ENCODE peak calls at places on chromosome 2, in ten cellular contexts. T, H, W, V, O, P, C, B, S and F are unnamed samples.

GRCh38 chr2:82182270-82182669 is 1877.7 kb upstream of the LRRTM1 start:
- DNase-seq in O (no peak), W (no peak), B (no peak), T (no peak), S (no peak), C (no peak), V (no peak), H (no peak), P (no peak), F (no peak)

GRCh38 chr2:53302455-53302854 is 465.1 kb upstream of the CHAC2 start:
- DNase-seq in P (no peak), W (no peak), V (no peak), O (no peak), T (no peak), H (no peak), C (no peak), S (no peak), B (no peak), F (no peak)

GRCh38 chr2:104332733-104333132 is 521.2 kb upstream of the POU3F3 start:
- DNase-seq in S (no peak), C (peak), T (no peak), O (no peak), P (no peak), W (no peak), H (no peak), V (no peak), B (no peak), F (no peak)

GRCh38 chr2:105873721-105874120 is 129.0 kb downstream of the NCK2 start:
- DNase-seq in T (no peak), P (peak), O (no peak), H (peak), V (no peak), W (no peak), C (peak), B (no peak), S (no peak), F (no peak)

GRCh38 chr2:18214936-18215335 is 336.5 kb downstream of the KCNS3 start:
- DNase-seq in P (no peak), S (no peak), T (no peak), W (no peak), O (no peak), C (no peak), V (no peak), H (no peak), B (no peak), F (no peak)

GRCh38 chr2:97702731-97703470 is 10.5 kb upstream of the ZAP70 start:
- DNase-seq in C (no peak), T (no peak), O (no peak), W (no peak), B (no peak), S (no peak), P (no peak), H (no peak), V (no peak), F (no peak)

GRCh38 chr2:217652761-217653160 is 350.0 kb downstream of the TNS1 start:
- DNase-seq in C (no peak), T (no peak), W (no peak), O (no peak), S (no peak), B (no peak), H (no peak), V (no peak), P (peak), F (no peak)

GRCh38 chr2:62669180-62669579 is 36.3 kb upstream of the EHBP1 start:
- DNase-seq in W (no peak), P (no peak), C (no peak), S (no peak), T (no peak), B (no peak), O (no peak), H (no peak), V (no peak), F (no peak)

GRCh38 chr2:215966951-215967350 is 46.4 kb downstream of the MREG start:
- DNase-seq in H (no peak), V (peak), O (no peak), T (no peak), C (no peak), S (no peak), P (peak), B (no peak), W (no peak), F (no peak)

GRCh38 chr2:189674374-189675112 is at the start of gene ANKAR:
- DNase-seq in C (peak), W (peak), H (peak), B (peak), O (peak), V (no peak), S (no peak), T (peak), P (peak), F (peak)

GRCh38 chr2:186349508-186349907 is 136.6 kb upstream of the ZC3H15 start:
- DNase-seq in O (no peak), C (no peak), S (no peak), W (no peak), B (no peak), H (no peak), T (no peak), V (no peak), P (peak), F (no peak)

GRCh38 chr2:226977775-226978190 is 141.9 kb downstream of the RHBDD1 start:
- DNase-seq in T (no peak), W (no peak), O (no peak), H (no peak), V (no peak), B (no peak), S (peak), P (peak), C (no peak), F (no peak)

GRCh38 chr2:9897331-9897737 is 54.1 kb downstream of the TAF1B start:
- DNase-seq in W (no peak), B (no peak), S (peak), T (peak), O (no peak), V (no peak), H (peak), C (peak), P (peak), F (peak)

GRCh38 chr2:169561364-169561763 is 12.3 kb downstream of the FASTKD1 start:
- DNase-seq in V (no peak), W (no peak), S (no peak), P (no peak), C (no peak), H (no peak), B (no peak), O (no peak), T (no peak), F (no peak)

GRCh38 chr2:236795176-236795860 is 225.7 kb downstream of the ACKR3 start:
- DNase-seq in V (no peak), O (no peak), H (no peak), C (no peak), S (no peak), W (no peak), T (no peak), P (no peak), B (no peak), F (no peak)

GRCh38 chr2:53782681-53783080 is 4.1 kb downstream of the ASB3 start:
- DNase-seq in B (no peak), S (no peak), W (no peak), V (no peak), C (no peak), O (no peak), T (no peak), P (no peak), H (no peak), F (no peak)

GRCh38 chr2:146541896-146542295 is 1302.9 kb upstream of the ACVR2A start:
- DNase-seq in W (no peak), C (peak), H (no peak), T (no peak), B (no peak), S (no peak), V (no peak), P (no peak), O (no peak), F (no peak)

GRCh38 chr2:29219374-29219773 is 104.2 kb downstream of the CLIP4 start:
- DNase-seq in B (no peak), T (no peak), S (no peak), O (no peak), V (no peak), P (no peak), H (no peak), C (no peak), W (no peak), F (no peak)

GRCh38 chr2:37191747-37192146 is 3.3 kb upstream of the SULT6B1 start:
- DNase-seq in B (no peak), C (no peak), T (no peak), W (no peak), V (no peak), S (no peak), O (no peak), H (no peak), P (no peak), F (no peak)

GRCh38 chr2:8058652-8059051 is 623.2 kb upstream of the ID2 start:
- DNase-seq in C (no peak), T (no peak), W (no peak), P (no peak), V (no peak), S (no peak), O (no peak), B (no peak), H (no peak), F (no peak)

GRCh38 chr2:149653831-149654445 is 66.4 kb upstream of the MMADHC start:
- DNase-seq in S (no peak), T (no peak), W (no peak), O (no peak), B (no peak), H (no peak), P (no peak), C (peak), V (no peak), F (no peak)

GRCh38 chr2:166560022-166560421 is 66.0 kb upstream of the SCN7A start:
- DNase-seq in B (no peak), O (no peak), V (no peak), H (no peak), C (no peak), W (no peak), P (no peak), S (no peak), T (no peak), F (no peak)

GRCh38 chr2:147777408-147777807 is 67.4 kb upstream of the ACVR2A start:
- DNase-seq in W (no peak), P (no peak), C (no peak), S (no peak), V (no peak), O (no peak), T (no peak), H (no peak), B (no peak), F (no peak)

GRCh38 chr2:169285528-169285927 is 76.8 kb downstream of the LRP2 start:
- DNase-seq in O (no peak), T (no peak), C (peak), H (no peak), B (no peak), W (no peak), S (no peak), P (no peak), V (no peak), F (no peak)

GRCh38 chr2:217834744-217835513 is 167.9 kb downstream of the TNS1 start:
- DNase-seq in T (no peak), S (no peak), W (no peak), P (peak), O (no peak), V (no peak), C (no peak), B (no peak), H (no peak), F (no peak)

GRCh38 chr2:144449028-144449406 is 70.9 kb downstream of the ZEB2 start:
- DNase-seq in C (peak), S (no peak), W (no peak), P (no peak), T (no peak), H (no peak), V (no peak), B (no peak), O (no peak), F (no peak)

GRCh38 chr2:108907822-108908716 is 81.0 kb downstream of the EDAR start:
- DNase-seq in C (no peak), H (no peak), S (peak), B (no peak), V (no peak), T (no peak), P (no peak), O (no peak), W (no peak), F (no peak)

GRCh38 chr2:36165132-36165531 is 190.4 kb upstream of the CRIM1 start:
- DNase-seq in H (no peak), S (no peak), T (no peak), C (no peak), V (no peak), B (no peak), P (no peak), W (no peak), O (no peak), F (no peak)

GRCh38 chr2:180291552-180292421 is 284.7 kb upstream of the CWC22 start:
- DNase-seq in C (no peak), B (no peak), H (no peak), V (no peak), O (no peak), W (no peak), P (peak), S (no peak), T (no peak), F (no peak)

GRCh38 chr2:241978670-241979069 is 109.1 kb downstream of the RTP5 start:
- DNase-seq in T (no peak), V (no peak), C (no peak), W (no peak), S (no peak), B (no peak), O (no peak), H (no peak), P (no peak), F (no peak)

GRCh38 chr2:230326453-230327417 is at the start of gene SP140L:
- DNase-seq in T (peak), W (peak), O (peak), C (peak), H (peak), P (peak), B (peak), V (no peak), S (no peak), F (no peak)

GRCh38 chr2:115183144-115183543 is 740.7 kb downstream of the DPP10 start:
- DNase-seq in C (peak), S (no peak), H (no peak), V (no peak), W (no peak), B (no peak), O (no peak), T (no peak), P (no peak), F (no peak)

GRCh38 chr2:120369250-120369649 is 23.3 kb downstream of the INHBB start:
- DNase-seq in T (no peak), H (no peak), V (no peak), B (no peak), W (no peak), C (no peak), P (peak), O (no peak), S (no peak), F (no peak)

GRCh38 chr2:47891369-47892337 is 14.6 kb downstream of the FBXO11 start:
- DNase-seq in T (no peak), V (no peak), P (peak), S (no peak), C (no peak), B (no peak), W (no peak), H (no peak), O (no peak), F (no peak)

GRCh38 chr2:23028106-23028505 is 356.9 kb upstream of the KLHL29 start:
- DNase-seq in C (peak), O (no peak), V (no peak), H (no peak), T (no peak), P (no peak), S (no peak), B (no peak), W (no peak), F (no peak)